ENCODE peak calls at places on chromosomes 3 and 15, in six cellular contexts. L, V, Q, F, H and Y are unnamed samples.

GRCh38 chr3:129224984-129225393 is 24.4 kb upstream of the COPG1 start:
- DNase-seq in L (no peak), V (peak; percentile 76), Q (no peak), F (no peak), H (peak; percentile 97), Y (no peak)

GRCh38 chr3:31423522-31423921 is 109.2 kb upstream of the STT3B start:
- DNase-seq in L (no peak), V (peak; percentile 33), Q (no peak), F (peak; percentile 74), H (no peak), Y (no peak)

GRCh38 chr15:69444686-69445085 is 7.9 kb upstream of the RPLP1 start:
- DNase-seq in L (no peak), V (no peak), Q (no peak), F (no peak), H (no peak), Y (no peak)

GRCh38 chr3:43641306-43642114 is 19.7 kb upstream of the ANO10 start:
- DNase-seq in L (no peak), V (no peak), Q (no peak), F (no peak), H (no peak), Y (no peak)

GRCh38 chr3:46409735-46410489 is 2.9 kb downstream of the CCRL2 start:
- DNase-seq in L (no peak), V (no peak), Q (no peak), F (no peak), H (no peak), Y (no peak)

GRCh38 chr3:194686414-194686815 is 732 bp downstream of the FAM43A start:
- DNase-seq in L (no peak), V (no peak), Q (no peak), F (no peak), H (no peak), Y (no peak)

GRCh38 chr3:113096158-113096893 is 105.5 kb downstream of the GTPBP8 start:
- DNase-seq in L (no peak), V (no peak), Q (no peak), F (no peak), H (no peak), Y (no peak)

GRCh38 chr15:58077427-58077826 is 11.9 kb upstream of the ALDH1A2 start:
- DNase-seq in L (no peak), V (no peak), Q (peak; percentile 9), F (no peak), H (no peak), Y (no peak)

GRCh38 chr3:151971194-151971771 is 97.8 kb downstream of the SUCNR1 start:
- DNase-seq in L (no peak), V (no peak), Q (no peak), F (no peak), H (no peak), Y (no peak)

GRCh38 chr15:78282324-78282723 is 17.1 kb downstream of the SKIC8 start:
- DNase-seq in L (no peak), V (no peak), Q (no peak), F (peak; percentile 63), H (no peak), Y (no peak)

GRCh38 chr15:90970274-90970673 is 15.6 kb downstream of the RCCD1 start:
- DNase-seq in L (no peak), V (no peak), Q (no peak), F (no peak), H (no peak), Y (no peak)

GRCh38 chr15:73072894-73073293 is 20.6 kb downstream of the NEO1 start:
- DNase-seq in L (no peak), V (no peak), Q (no peak), F (no peak), H (no peak), Y (no peak)

GRCh38 chr3:153392363-153392762 is 230.3 kb downstream of the RAP2B start:
- DNase-seq in L (no peak), V (no peak), Q (no peak), F (no peak), H (no peak), Y (no peak)

GRCh38 chr3:51706021-51706485 is 815 bp upstream of the GRM2 start:
- DNase-seq in L (no peak), V (no peak), Q (no peak), F (no peak), H (no peak), Y (no peak)

GRCh38 chr15:81765816-81766215 is 280.0 kb downstream of the MEX3B start:
- DNase-seq in L (no peak), V (no peak), Q (no peak), F (no peak), H (no peak), Y (no peak)

GRCh38 chr3:129650256-129650872 is 43.9 kb upstream of the PLXND1 start:
- DNase-seq in L (peak; percentile 49), V (peak; percentile 72), Q (peak; percentile 60), F (peak; percentile 58), H (peak; percentile 54), Y (peak; percentile 41)

GRCh38 chr3:140056047-140056446 is 121.1 kb downstream of the CLSTN2 start:
- DNase-seq in L (no peak), V (no peak), Q (no peak), F (no peak), H (no peak), Y (no peak)

GRCh38 chr15:69793783-69794451 is 303.8 kb downstream of the TLE3 start:
- DNase-seq in L (no peak), V (no peak), Q (no peak), F (no peak), H (peak; percentile 33), Y (no peak)

GRCh38 chr15:74062671-74063070 is 19.7 kb downstream of the GOLGA6A start:
- DNase-seq in L (no peak), V (no peak), Q (no peak), F (no peak), H (no peak), Y (no peak)

GRCh38 chr3:142962520-142963265 is 781 bp downstream of the PAQR9 start:
- DNase-seq in L (no peak), V (no peak), Q (peak; percentile 10), F (no peak), H (peak; percentile 77), Y (no peak)

GRCh38 chr15:85118173-85118572 is 136.5 kb downstream of the PDE8A start:
- DNase-seq in L (no peak), V (no peak), Q (no peak), F (no peak), H (no peak), Y (no peak)

GRCh38 chr3:168424059-168424765 is 328.5 kb upstream of the GOLIM4 start:
- DNase-seq in L (no peak), V (peak; percentile 21), Q (no peak), F (no peak), H (no peak), Y (no peak)

GRCh38 chr3:18841422-18842343 is 306.6 kb upstream of the KCNH8 start:
- DNase-seq in L (no peak), V (no peak), Q (no peak), F (no peak), H (no peak), Y (no peak)

GRCh38 chr15:92425578-92426225 is 32.0 kb downstream of the ST8SIA2 start:
- DNase-seq in L (no peak), V (no peak), Q (no peak), F (no peak), H (no peak), Y (no peak)

GRCh38 chr3:186193534-186194450 is 84.9 kb upstream of the ETV5 start:
- DNase-seq in L (no peak), V (peak; percentile 31), Q (peak; percentile 24), F (no peak), H (no peak), Y (no peak)

GRCh38 chr3:4690277-4690676 is 197.1 kb downstream of the ITPR1 start:
- DNase-seq in L (no peak), V (no peak), Q (no peak), F (no peak), H (no peak), Y (no peak)

GRCh38 chr3:60809857-60810256 is 441.4 kb downstream of the FHIT start:
- DNase-seq in L (no peak), V (peak; percentile 44), Q (no peak), F (peak; percentile 2), H (no peak), Y (no peak)

GRCh38 chr3:16836505-16837237 is 48.1 kb upstream of the PLCL2 start:
- DNase-seq in L (no peak), V (no peak), Q (no peak), F (no peak), H (no peak), Y (no peak)

GRCh38 chr3:85304360-85304964 is 345.7 kb downstream of the CADM2 start:
- DNase-seq in L (no peak), V (no peak), Q (no peak), F (no peak), H (no peak), Y (no peak)

GRCh38 chr15:66101715-66102395 is 151.7 kb downstream of the MEGF11 start:
- DNase-seq in L (no peak), V (no peak), Q (no peak), F (no peak), H (no peak), Y (no peak)

GRCh38 chr15:93035953-93036810 is 52.8 kb downstream of the RGMA start:
- DNase-seq in L (peak; percentile 35), V (peak; percentile 46), Q (peak; percentile 78), F (no peak), H (no peak), Y (peak; percentile 53)

GRCh38 chr3:122918576-122919290 is 108.8 kb downstream of the SEMA5B start:
- DNase-seq in L (no peak), V (peak; percentile 11), Q (no peak), F (no peak), H (no peak), Y (no peak)